ENCODE peak calls at places on chromosomes 2 and 18, in five cellular contexts. X is cardiac muscle cell, W is breast epithelium, Q is WERI-Rb-1, J is GM23338. K is an unnamed sample.

GRCh38 chr2:30029804-30030203 is 108.4 kb upstream of the ALK start:
- DNase-seq in W (no peak), Q (no peak), J (no peak), X (no peak), K (no peak)

GRCh38 chr2:129193961-129194360 is 785.5 kb upstream of the RAB6C start:
- DNase-seq in W (no peak), X (no peak), Q (peak; percentile 33), J (peak; percentile 43), K (no peak)

GRCh38 chr18:61741881-61742280 is 150.9 kb downstream of the RNF152 start:
- DNase-seq in J (no peak), X (no peak), W (no peak), Q (no peak), K (no peak)

GRCh38 chr2:37711308-37711731 is 39.9 kb upstream of the CDC42EP3 start:
- DNase-seq in Q (no peak), X (peak; percentile 89), W (no peak), J (peak; percentile 78), K (peak; percentile 71)

GRCh38 chr18:69612242-69612641 is 211.6 kb downstream of the DOK6 start:
- DNase-seq in J (no peak), Q (no peak), X (no peak), W (no peak), K (no peak)

GRCh38 chr2:150212722-150213171 is 274.7 kb downstream of the RND3 start:
- DNase-seq in X (peak; percentile 16), W (no peak), Q (no peak), J (no peak), K (no peak)

GRCh38 chr2:219125225-219125885 is 35.3 kb downstream of the NHEJ1 start:
- DNase-seq in W (no peak), J (no peak), Q (no peak), X (peak; percentile 96), K (peak; percentile 85)

GRCh38 chr18:69400253-69400975 is at the start of gene DOK6:
- DNase-seq in J (peak; percentile 80), X (peak; percentile 92), W (peak; percentile 47), Q (peak; percentile 80), K (no peak)

GRCh38 chr18:50044402-50044801 is 150.5 kb downstream of the MYO5B start:
- DNase-seq in Q (peak; percentile 63), W (no peak), X (no peak), J (peak; percentile 57), K (peak; percentile 31)

GRCh38 chr18:75220786-75221355 is 10.3 kb downstream of the TSHZ1 start:
- DNase-seq in W (no peak), Q (no peak), X (no peak), J (no peak), K (no peak)

GRCh38 chr2:147260243-147260642 is 584.6 kb upstream of the ACVR2A start:
- DNase-seq in J (no peak), Q (no peak), W (no peak), X (no peak), K (no peak)

GRCh38 chr2:119367472-119368099 is 809 bp downstream of the DBI start:
- DNase-seq in W (peak; percentile 65), X (peak; percentile 19), Q (peak; percentile 70), J (peak; percentile 80), K (peak; percentile 77)

GRCh38 chr18:59340817-59341216 is 18.2 kb downstream of the LMAN1 start:
- DNase-seq in Q (no peak), W (no peak), X (no peak), J (no peak), K (no peak)

GRCh38 chr2:184444217-184444616 is 154.1 kb upstream of the ZNF804A start:
- DNase-seq in J (no peak), W (no peak), X (no peak), Q (no peak), K (no peak)

DNA sequence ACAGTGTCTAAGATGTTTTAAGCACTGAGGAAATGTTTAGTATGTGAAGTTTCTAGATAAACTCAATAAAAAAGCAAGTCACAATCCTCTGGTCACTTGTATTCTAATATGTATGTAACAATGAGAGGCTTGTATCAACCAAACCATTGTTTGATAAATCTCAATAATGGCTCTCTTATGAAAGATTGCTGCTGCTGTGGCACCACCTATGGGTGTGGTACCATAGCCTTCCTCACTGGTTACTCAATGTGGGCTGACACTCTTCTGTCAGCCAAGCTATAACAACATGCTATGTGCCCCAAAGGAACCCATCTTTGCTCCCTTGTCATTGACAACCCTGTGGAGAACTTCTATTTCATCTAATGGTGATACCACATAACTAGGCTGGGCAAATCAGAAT is 12.6 kb upstream of the RAB1A start:
- DNase-seq in W (no peak), X (no peak), Q (no peak), J (no peak), K (no peak)
- TF ChIP-seq CTCF in W (no peak), X (peak; percentile 5), Q (peak; percentile 25), J (peak; percentile 17), K (no peak)

GRCh38 chr2:14633031-14633430 is 514 bp downstream of the LRATD1 start:
- DNase-seq in J (peak; percentile 30), Q (peak; percentile 21), W (no peak), X (no peak), K (no peak)
- H3K27me3 ChIP-seq in J (peaks cover 77% of the 10 kb centered on the region), Q (peaks cover 5% of the 10 kb centered on the region), W (no peaks in the 10 kb centered on the region), X (peaks cover 96% of the 10 kb centered on the region), K (peaks cover 15% of the 10 kb centered on the region)

DNA sequence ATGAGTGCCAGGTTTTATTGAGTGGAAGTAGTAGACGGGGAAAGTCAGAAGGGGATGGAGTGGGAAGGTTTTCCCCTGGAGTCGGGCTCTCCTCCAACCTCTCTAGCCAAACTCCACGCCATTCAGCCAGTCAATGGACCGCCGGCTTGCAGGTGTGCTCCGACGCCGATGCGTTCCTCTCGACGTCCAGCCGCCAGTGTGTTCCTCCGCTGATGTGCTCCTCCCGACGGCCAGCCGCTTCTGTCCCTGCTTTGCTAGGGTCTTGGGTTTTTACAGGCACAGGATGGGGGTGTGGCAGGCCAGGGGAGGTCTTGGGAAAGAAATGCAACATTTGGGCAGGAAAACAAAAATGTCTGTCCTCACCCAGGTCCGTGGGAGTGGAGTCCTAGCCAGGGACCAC is 94.3 kb upstream of the TEX51 start:
- DNase-seq in W (no peak), J (no peak), X (no peak), Q (no peak), K (no peak)
- H3K4me3 ChIP-seq in W (no peak overlapping the region), J (no peak overlapping the region), X (no peak overlapping the region), Q (no peak overlapping the region), K (no peak overlapping the region)

GRCh38 chr2:27431395-27431794 is 3.0 kb downstream of the NRBP1 start:
- DNase-seq in W (no peak), Q (no peak), X (no peak), J (no peak), K (no peak)

GRCh38 chr2:27422958-27423357 is 5.5 kb upstream of the NRBP1 start:
- DNase-seq in Q (no peak), W (no peak), J (no peak), X (no peak), K (no peak)

GRCh38 chr2:27427863-27428212 is 593 bp upstream of the NRBP1 start:
- DNase-seq in X (no peak), W (no peak), J (no peak), Q (no peak), K (no peak)

GRCh38 chr2:27428978-27429541 is 629 bp downstream of the NRBP1 start:
- DNase-seq in Q (peak; percentile 89), W (peak; percentile 81), J (peak; percentile 89), X (peak; percentile 89), K (peak; percentile 91)

GRCh38 chr2:27428213-27428977 is at the start of gene NRBP1:
- DNase-seq in W (peak; percentile 92), Q (peak; percentile 97), X (peak; percentile 90), J (peak; percentile 96), K (peak; percentile 96)
- TF ChIP-seq CTCF in W (peak; percentile 13), Q (peak; percentile 11), X (no peak), J (no peak), K (peak; percentile 0)

GRCh38 chr2:228118940-228119339 is 62.5 kb downstream of the SPHKAP start:
- DNase-seq in Q (no peak), J (no peak), W (no peak), X (no peak), K (no peak)
- H3K27me3 ChIP-seq in Q (peaks cover 23% of the 10 kb centered on the region), J (no peaks in the 10 kb centered on the region), W (no peaks in the 10 kb centered on the region), X (no peaks in the 10 kb centered on the region), K (no peaks in the 10 kb centered on the region)

DNA sequence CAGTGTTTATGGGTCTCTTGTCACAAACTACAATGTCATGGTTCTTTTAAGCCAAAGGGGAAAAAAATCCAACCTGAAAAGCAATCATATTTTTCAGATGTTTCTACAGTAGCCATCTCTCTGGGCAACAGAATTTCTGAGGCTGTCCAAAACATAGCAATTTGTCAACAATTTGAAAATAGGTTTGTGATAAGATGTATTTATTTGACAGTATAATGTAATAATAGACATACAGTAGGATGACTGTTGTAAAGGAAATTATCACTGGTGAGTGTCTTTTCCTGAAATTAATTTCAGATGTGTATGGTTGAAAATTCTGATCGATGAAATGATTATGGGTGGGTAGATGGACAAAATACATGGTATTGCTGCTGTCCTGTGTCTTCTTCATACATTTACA is 1230.1 kb upstream of the CDH2 start:
- DNase-seq in W (no peak), J (no peak), Q (no peak), X (no peak), K (no peak)
- H3K4me3 ChIP-seq in W (no peak overlapping the region), J (no peak overlapping the region), Q (no peak overlapping the region), X (no peak overlapping the region), K (no peak overlapping the region)

GRCh38 chr2:170715932-170716777 is 1.0 kb downstream of the SP5 start:
- DNase-seq in Q (no peak), X (no peak), W (no peak), J (peak; percentile 52), K (peak; percentile 72)
- TF ChIP-seq CTCF in Q (no peak), X (no peak), W (no peak), J (no peak), K (no peak)

GRCh38 chr18:71336811-71337210 is 1048.0 kb downstream of the SOCS6 start:
- DNase-seq in J (no peak), W (no peak), Q (no peak), X (no peak), K (no peak)
- H3K27me3 ChIP-seq in J (no peaks in the 10 kb centered on the region), W (no peaks in the 10 kb centered on the region), Q (no peaks in the 10 kb centered on the region), X (no peaks in the 10 kb centered on the region), K (no peaks in the 10 kb centered on the region)